ENCODE peak calls at places on chromosomes 5 and 9, in four cellular contexts. Q, K, J and A are unnamed samples.
A peak's percentile ranks its signal among the peaks of the same experiment; 100 is the strongest.

GRCh38 chr9:137762414-137763061 is 115.0 kb upstream of the CACNA1B start:
- DNase-seq in J (no peak), Q (no peak), K (no peak), A (no peak)

GRCh38 chr5:74360535-74361210 is 279.9 kb downstream of the ENC1 start:
- DNase-seq in Q (no peak), K (no peak), J (no peak), A (no peak)

GRCh38 chr5:153159611-153160010 is 330.9 kb upstream of the GRIA1 start:
- DNase-seq in K (peak; percentile 23), Q (no peak), J (no peak), A (no peak)

GRCh38 chr5:92945630-92946097 is 635.4 kb downstream of the NR2F1-AS1 start:
- DNase-seq in Q (no peak), K (peak; percentile 71), J (no peak), A (no peak)

GRCh38 chr9:4986291-4986690 is 1.2 kb downstream of the JAK2 start:
- DNase-seq in K (no peak), Q (no peak), J (no peak), A (no peak)

GRCh38 chr5:147963948-147964693 is 57.8 kb upstream of the C5orf46 start:
- DNase-seq in J (no peak), Q (no peak), K (no peak), A (no peak)

GRCh38 chr5:162485666-162486292 is 418.2 kb downstream of the GABRG2 start:
- DNase-seq in K (no peak), J (no peak), Q (no peak), A (no peak)

GRCh38 chr9:82540175-82540574 is 522.8 kb downstream of the RASEF start:
- DNase-seq in K (no peak), Q (no peak), J (no peak), A (no peak)

GRCh38 chr9:106860731-106861584 is 2.0 kb upstream of the ZNF462 start:
- DNase-seq in J (peak; percentile 59), Q (no peak), K (peak; percentile 47), A (no peak)

GRCh38 chr9:133103987-133104505 is 17.0 kb downstream of the RALGDS start:
- DNase-seq in J (peak; percentile 46), Q (no peak), K (no peak), A (no peak)

GRCh38 chr5:108748010-108748353 is 285 bp downstream of the FER start:
- DNase-seq in J (no peak), K (no peak), Q (no peak), A (no peak)

GRCh38 chr9:97362777-97363545 is 48.9 kb upstream of the TDRD7 start:
- DNase-seq in J (no peak), Q (no peak), K (no peak), A (no peak)

GRCh38 chr9:91192785-91193657 is 168.7 kb downstream of the AUH start:
- DNase-seq in K (peak; percentile 99), Q (peak; percentile 97), J (peak; percentile 91), A (peak; percentile 12)

GRCh38 chr5:9337908-9338307 is 208.0 kb downstream of the SEMA5A start:
- DNase-seq in K (peak; percentile 66), J (no peak), Q (peak; percentile 51), A (no peak)

GRCh38 chr5:21199087-21199486 is 1211.1 kb upstream of the CDH18 start:
- DNase-seq in Q (no peak), K (no peak), J (no peak), A (no peak)

GRCh38 chr5:143679777-143680176 is 132.2 kb upstream of the HMHB1 start:
- DNase-seq in Q (no peak), K (no peak), J (no peak), A (no peak)

GRCh38 chr9:34123682-34124081 is 2.8 kb downstream of the DCAF12 start:
- DNase-seq in K (no peak), Q (no peak), J (no peak), A (no peak)

GRCh38 chr5:73448072-73448432 is 525 bp downstream of the FOXD1 start:
- DNase-seq in J (no peak), Q (no peak), K (peak; percentile 4), A (no peak)

GRCh38 chr9:7320139-7320538 is 479.4 kb downstream of the DMAC1 start:
- DNase-seq in J (no peak), K (peak; percentile 78), Q (peak; percentile 91), A (no peak)

GRCh38 chr5:58259685-58260152 is 200.2 kb downstream of the PLK2 start:
- DNase-seq in Q (peak; percentile 91), J (no peak), K (peak; percentile 97), A (no peak)

GRCh38 chr5:96530901-96531300 is 97.9 kb upstream of the PCSK1 start:
- DNase-seq in J (no peak), Q (no peak), K (peak; percentile 42), A (no peak)

GRCh38 chr5:9737265-9737664 is 107.1 kb upstream of the TAS2R1 start:
- DNase-seq in J (no peak), Q (no peak), K (no peak), A (no peak)

GRCh38 chr5:14574891-14575496 is 6.6 kb upstream of the OTULINL start:
- DNase-seq in J (no peak), K (no peak), Q (no peak), A (no peak)

GRCh38 chr5:51386916-51387853 is 3.9 kb downstream of the ISL1 start:
- DNase-seq in K (no peak), J (no peak), Q (no peak), A (no peak)

GRCh38 chr9:602716-603115 is 238.8 kb upstream of the DMRT1 start:
- DNase-seq in K (no peak), J (no peak), Q (no peak), A (no peak)

GRCh38 chr9:86644315-86645034 is 290.3 kb upstream of the TUT7 start:
- DNase-seq in K (no peak), J (no peak), Q (no peak), A (no peak)

GRCh38 chr5:76733049-76733417 is 17.1 kb downstream of the F2R start:
- DNase-seq in Q (no peak), J (no peak), K (no peak), A (peak; percentile 70)

GRCh38 chr5:149363936-149364335 is 6.1 kb downstream of the PCYOX1L start:
- DNase-seq in K (no peak), J (no peak), Q (no peak), A (no peak)

GRCh38 chr5:137215261-137215660 is 283.9 kb downstream of the SPOCK1 start:
- DNase-seq in Q (no peak), J (no peak), K (no peak), A (no peak)

GRCh38 chr5:173577166-173577565 is 39.3 kb downstream of the BOD1 start:
- DNase-seq in Q (no peak), K (no peak), J (no peak), A (no peak)

GRCh38 chr5:58107704-58108103 is 352.2 kb downstream of the PLK2 start:
- DNase-seq in Q (no peak), J (no peak), K (peak; percentile 70), A (no peak)

GRCh38 chr5:36156124-36156601 is 4.3 kb downstream of the SKP2 start:
- DNase-seq in J (no peak), K (peak; percentile 80), Q (peak; percentile 43), A (no peak)

GRCh38 chr9:121455527-121456239 is 44.0 kb downstream of the GGTA1 start:
- DNase-seq in K (no peak), Q (no peak), J (no peak), A (no peak)

GRCh38 chr5:76169536-76169935 is 86.4 kb downstream of the SV2C start:
- DNase-seq in J (no peak), K (no peak), Q (no peak), A (no peak)

GRCh38 chr5:80184235-80185023 is 71.4 kb downstream of the SERINC5 start:
- DNase-seq in Q (no peak), K (no peak), J (no peak), A (no peak)

GRCh38 chr5:141398608-141399007 is 861 bp downstream of the PCDHGB5 start:
- DNase-seq in K (no peak), J (no peak), Q (no peak), A (no peak)